ENCODE peak calls at places on chromosomes 16 and 17, in four cellular contexts. P, R, Y and W are unnamed samples.

GRCh38 chr16:65268331-65268730 is 146.5 kb upstream of the CDH11 start:
- DNase-seq in P (no peak), R (no peak), Y (peak), W (no peak)

GRCh38 chr17:78231991-78232759 is 744 bp downstream of the TMEM235 start:
- DNase-seq in P (peak), R (no peak), Y (no peak), W (no peak)

GRCh38 chr17:18258356-18259038 is at the start of gene FLII:
- DNase-seq in P (peak), R (no peak), Y (peak), W (peak)

GRCh38 chr17:81002013-81002384 is 10.4 kb downstream of the CHMP6 start:
- DNase-seq in P (peak), R (no peak), Y (no peak), W (no peak)

GRCh38 chr16:22144520-22144919 is 17.8 kb upstream of the SDR42E2 start:
- DNase-seq in P (no peak), R (no peak), Y (no peak), W (no peak)

GRCh38 chr16:30659507-30660423 is 1.5 kb downstream of the FBRS start:
- DNase-seq in P (peak), R (no peak), Y (no peak), W (no peak)

GRCh38 chr17:28247671-28248556 is 71.1 kb upstream of the TMEM97 start:
- DNase-seq in P (no peak), R (no peak), Y (peak), W (no peak)

GRCh38 chr17:73952136-73952497 is 251.4 kb upstream of the RPL38 start:
- DNase-seq in P (no peak), R (no peak), Y (no peak), W (no peak)

GRCh38 chr16:30948956-30949654 is at the start of gene ORAI3:
- DNase-seq in P (peak), R (peak), Y (peak), W (peak)

GRCh38 chr16:2515180-2515803 is 1.5 kb downstream of the ATP6V0C start:
- DNase-seq in P (peak), R (no peak), Y (no peak), W (no peak)

GRCh38 chr17:64975318-64976087 is 56.2 kb upstream of the LRRC37A3 start:
- DNase-seq in P (peak), R (peak), Y (peak), W (peak)

GRCh38 chr16:11340710-11341109 is 4.5 kb upstream of the RMI2 start:
- DNase-seq in P (no peak), R (no peak), Y (no peak), W (no peak)

DNA sequence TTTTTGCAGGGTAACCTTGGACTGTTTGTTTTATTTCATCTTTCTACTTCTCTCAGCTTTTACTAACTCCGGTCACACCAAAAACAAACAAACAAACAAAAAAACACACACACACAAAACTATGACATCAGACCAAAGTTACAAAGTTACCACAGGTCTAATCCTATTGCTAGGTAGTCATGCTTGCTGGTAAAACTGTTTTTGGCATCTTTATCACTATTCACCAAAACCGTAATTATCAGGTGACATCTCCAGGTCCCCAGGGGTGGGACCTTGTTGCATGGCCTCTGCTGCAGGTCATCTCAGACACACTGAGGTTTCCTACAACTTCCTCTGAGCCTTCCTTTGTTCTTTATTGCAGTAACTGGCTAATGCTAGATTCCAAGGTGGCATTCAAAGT is 162.3 kb downstream of the ABCA8 start:
- DNase-seq in P (no peak), R (no peak), Y (no peak), W (no peak)
- H3K27ac ChIP-seq in P (peak), R (no peak), Y (peak), W (peak)

DNA sequence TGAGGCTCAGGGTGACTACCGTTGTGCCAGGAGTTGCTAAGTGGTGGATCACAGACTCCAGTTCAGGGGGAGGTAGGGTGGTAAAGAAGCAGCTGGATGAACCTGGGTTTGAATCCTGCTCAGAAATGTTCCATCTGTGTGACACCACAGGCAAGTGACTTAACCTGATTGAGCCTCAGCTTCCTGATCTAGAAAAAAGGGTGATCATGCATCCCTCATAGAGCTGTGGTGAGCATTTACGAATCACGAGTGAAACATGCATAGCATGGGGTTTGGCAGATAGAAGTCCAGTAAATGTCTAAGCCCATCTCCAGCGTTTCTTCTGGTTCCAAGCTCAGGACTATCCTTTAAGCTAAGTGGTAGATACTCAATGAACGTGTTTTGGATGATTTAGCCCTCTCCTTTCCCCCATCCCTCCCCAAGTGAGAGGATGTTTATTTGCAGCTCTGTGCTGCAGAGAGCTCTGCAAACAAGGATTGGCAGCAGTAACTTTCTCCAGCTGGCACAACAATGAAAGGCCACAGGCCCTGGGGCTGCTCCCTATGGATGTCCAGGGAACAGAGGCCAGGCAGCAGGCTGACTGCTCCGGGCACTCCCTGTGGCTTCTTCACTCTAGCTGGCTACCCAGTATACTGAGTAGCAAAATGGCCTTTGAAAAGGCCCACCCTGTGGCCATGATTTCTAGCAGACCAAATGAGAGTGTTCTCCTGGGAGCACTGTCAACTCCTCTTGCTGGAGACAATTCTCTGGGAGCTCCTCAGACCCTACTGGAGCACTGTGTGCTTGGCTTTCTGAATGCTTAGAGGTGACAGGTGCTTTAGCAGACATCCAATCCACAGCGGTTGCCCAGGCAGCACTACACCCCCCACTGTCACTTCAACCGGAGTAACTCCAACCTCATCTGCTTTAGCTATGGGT is 21.3 kb downstream of the CA4 start:
- DNase-seq in P (no peak), R (no peak), Y (peak), W (no peak)
- H3K27ac ChIP-seq in P (no peak), R (no peak), Y (no peak), W (peak)

GRCh38 chr17:57921342-57921741 is 33.9 kb downstream of the CUEDC1 start:
- DNase-seq in P (no peak), R (peak), Y (peak), W (no peak)
- H3K27ac ChIP-seq in P (peak), R (peak), Y (peak), W (peak)

GRCh38 chr17:13931111-13931526 is 138.2 kb upstream of the COX10 start:
- DNase-seq in P (no peak), R (no peak), Y (peak), W (peak)

GRCh38 chr17:13933597-13934276 is 135.6 kb upstream of the COX10 start:
- DNase-seq in P (no peak), R (no peak), Y (no peak), W (no peak)

GRCh38 chr17:13931752-13932477 is 137.4 kb upstream of the COX10 start:
- DNase-seq in P (peak), R (peak), Y (peak), W (no peak)
- H3K27ac ChIP-seq in P (peak), R (no peak), Y (no peak), W (peak)

DNA sequence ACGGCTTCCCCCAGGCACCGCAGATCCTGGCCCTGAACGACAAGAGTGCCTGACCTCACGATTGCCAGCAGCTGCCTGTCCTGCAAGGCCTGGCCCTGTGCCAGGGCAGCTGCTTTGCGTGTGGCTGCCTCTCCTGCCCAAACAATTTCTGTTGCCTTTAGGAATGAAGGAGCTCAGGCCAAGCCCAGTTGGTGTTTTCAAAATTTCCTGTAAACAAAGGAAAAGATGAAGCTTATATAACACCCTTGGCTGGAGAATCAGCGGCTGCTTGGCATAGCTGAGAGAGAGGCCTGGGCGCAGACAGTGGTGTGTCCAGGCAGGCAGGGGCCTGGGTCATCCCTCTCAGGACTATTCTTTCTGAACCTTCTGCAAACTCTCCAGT is 11.7 kb upstream of the SLC47A2 start:
- DNase-seq in P (peak), R (peak), Y (peak), W (peak)
- H3K27ac ChIP-seq in P (peak), R (peak), Y (peak), W (peak)